ENCODE peak calls at places on chromosomes 16 and 17, in seven cellular contexts. R is kidney epithelial cell, C is immature natural killer cell, H is PC-9, T is NCI-H345, G is nucleus accumbens, I is mesenteric fat pad. P is an unnamed sample.

GRCh38 chr16:68936729-68937631 is 93.6 kb downstream of the TANGO6 start:
- DNase-seq in I (no peak), T (peak; percentile 11), C (no peak), H (no peak), R (no peak), G (no peak), P (peak; percentile 88)

GRCh38 chr16:85503642-85504224 is 109.4 kb upstream of the GSE1 start:
- DNase-seq in C (no peak), I (no peak), H (no peak), T (no peak), R (no peak), G (no peak), P (no peak)

GRCh38 chr17:3610523-3610922 is 1.3 kb upstream of the TRPV1 start:
- DNase-seq in R (no peak), G (no peak), H (no peak), T (no peak), C (no peak), I (no peak), P (no peak)

GRCh38 chr17:82384730-82385429 is 13.3 kb downstream of the UTS2R start:
- DNase-seq in T (peak; percentile 85), R (no peak), C (no peak), H (peak; percentile 78), G (no peak), I (no peak), P (no peak)

GRCh38 chr16:56600398-56600999 is 7.9 kb upstream of the MT2A start:
- DNase-seq in G (peak; percentile 56), T (peak; percentile 14), I (peak; percentile 47), R (no peak), H (no peak), C (peak; percentile 45), P (no peak)

GRCh38 chr17:2042355-2042929 is 620 bp downstream of the OVCA2 start:
- DNase-seq in T (peak; percentile 16), C (no peak), G (peak; percentile 31), I (no peak), H (no peak), R (no peak), P (no peak)

GRCh38 chr16:61721561-61721960 is 314.7 kb downstream of the CDH8 start:
- DNase-seq in I (no peak), T (no peak), C (no peak), H (no peak), G (no peak), R (no peak), P (no peak)

GRCh38 chr16:80932725-80933124 is 74.0 kb downstream of the CMC2 start:
- DNase-seq in C (no peak), I (no peak), H (peak; percentile 53), R (peak; percentile 53), G (no peak), T (no peak), P (peak; percentile 18)

GRCh38 chr17:416293-417206 is 63.9 kb upstream of the RPH3AL start:
- DNase-seq in I (no peak), R (no peak), G (no peak), C (peak; percentile 45), H (no peak), T (no peak), P (no peak)

GRCh38 chr16:30761427-30761927 is 385 bp downstream of the CFAP119 start:
- DNase-seq in T (peak; percentile 61), R (no peak), I (no peak), H (peak; percentile 51), C (peak; percentile 51), G (no peak), P (no peak)

GRCh38 chr17:58082341-58082869 is 814 bp upstream of the DYNLL2 start:
- DNase-seq in I (no peak), C (no peak), G (no peak), R (no peak), H (no peak), T (no peak), P (no peak)

GRCh38 chr17:37422971-37423625 is 16.4 kb downstream of the TADA2A start:
- DNase-seq in G (no peak), C (no peak), H (no peak), T (no peak), I (no peak), R (no peak), P (no peak)

GRCh38 chr17:16314859-16315258 is 38.4 kb downstream of the CENPV start:
- DNase-seq in H (no peak), R (no peak), C (no peak), I (no peak), T (no peak), G (no peak), P (no peak)

GRCh38 chr16:30839523-30840227 is 52.7 kb upstream of the ZNF629 start:
- DNase-seq in C (no peak), H (no peak), T (no peak), R (no peak), I (no peak), G (no peak), P (no peak)

GRCh38 chr17:51493206-51493605 is 232.9 kb downstream of the UTP18 start:
- DNase-seq in R (no peak), I (no peak), C (no peak), T (no peak), G (no peak), H (no peak), P (no peak)

GRCh38 chr16:50266337-50267091 is at the start of gene ADCY7:
- DNase-seq in G (peak; percentile 32), C (peak; percentile 84), R (peak; percentile 71), T (no peak), I (peak; percentile 91), H (peak; percentile 77), P (no peak)

GRCh38 chr16:48617711-48618148 is 7.8 kb upstream of the N4BP1 start:
- DNase-seq in I (no peak), G (peak; percentile 4), H (no peak), R (no peak), C (no peak), T (peak; percentile 73), P (no peak)

P was measured in epithelial cell of prostate.